ENCODE peak calls at places on chromosomes 6 and 20, in four cellular contexts. R is kidney epithelial cell, G is breast epithelium, S is PC-3. B is an unnamed sample.

GRCh38 chr6:8589941-8590676 is 154.8 kb upstream of the SLC35B3 start:
- DNase-seq in R (no peak), G (no peak), S (peak), B (no peak)

GRCh38 chr6:1486387-1486786 is 97.0 kb downstream of the FOXF2 start:
- DNase-seq in R (no peak), G (no peak), S (no peak), B (no peak)

GRCh38 chr6:170167657-170168159 is 123.2 kb downstream of the DLL1 start:
- DNase-seq in R (no peak), G (no peak), S (no peak), B (peak)

GRCh38 chr6:4446982-4447381 is 311.6 kb upstream of the ECI2 start:
- DNase-seq in R (no peak), G (no peak), S (peak), B (no peak)

GRCh38 chr20:32983459-32984112 is 20.6 kb downstream of the SUN5 start:
- DNase-seq in R (no peak), G (no peak), S (no peak), B (no peak)

GRCh38 chr20:48816282-48816860 is 11.4 kb downstream of the PREX1 start:
- DNase-seq in R (no peak), G (no peak), S (no peak), B (no peak)

GRCh38 chr6:3421763-3422456 is 34.9 kb downstream of the SLC22A23 start:
- DNase-seq in R (no peak), G (no peak), S (peak), B (no peak)

GRCh38 chr6:121309768-121310473 is 24.4 kb downstream of the TBC1D32 start:
- DNase-seq in R (no peak), G (no peak), S (no peak), B (no peak)

GRCh38 chr6:14542670-14543366 is 425.2 kb downstream of the CD83 start:
- DNase-seq in R (peak), G (no peak), S (peak), B (no peak)

GRCh38 chr6:161161889-161162624 is 111.8 kb downstream of the AGPAT4 start:
- DNase-seq in R (no peak), G (no peak), S (no peak), B (no peak)

GRCh38 chr6:63502165-63502564 is 70.1 kb upstream of the LOC128125822 start:
- DNase-seq in R (no peak), G (no peak), S (peak), B (no peak)

GRCh38 chr6:105824732-105825131 is 261.4 kb upstream of the PRDM1 start:
- DNase-seq in R (no peak), G (no peak), S (peak), B (no peak)

GRCh38 chr6:153104220-153104619 is 26.9 kb downstream of the RGS17 start:
- DNase-seq in R (no peak), G (no peak), S (no peak), B (no peak)

GRCh38 chr20:13173201-13173600 is 47.9 kb upstream of the ISM1 start:
- DNase-seq in R (no peak), G (no peak), S (peak), B (no peak)

GRCh38 chr20:64121586-64121985 is 14.2 kb upstream of the NPBWR2 start:
- DNase-seq in R (no peak), G (no peak), S (no peak), B (peak)

GRCh38 chr6:355809-356208 is 35.7 kb upstream of the IRF4 start:
- DNase-seq in R (no peak), G (peak), S (no peak), B (no peak)

GRCh38 chr6:152204584-152204983 is 397.1 kb downstream of the ESR1 start:
- DNase-seq in R (no peak), G (no peak), S (peak), B (no peak)

GRCh38 chr20:4502756-4503155 is 219.0 kb upstream of the PRND start:
- DNase-seq in R (no peak), G (no peak), S (peak), B (no peak)

GRCh38 chr6:20259316-20260049 is 47.2 kb upstream of the MBOAT1 start:
- DNase-seq in R (no peak), G (no peak), S (no peak), B (no peak)

GRCh38 chr6:122200441-122200840 is 199.0 kb upstream of the HSF2 start:
- DNase-seq in R (no peak), G (no peak), S (no peak), B (no peak)

GRCh38 chr6:116450769-116451740 is 10.1 kb upstream of the CALHM6 start:
- DNase-seq in R (no peak), G (no peak), S (no peak), B (no peak)

GRCh38 chr6:159035891-159036290 is 8.9 kb downstream of the TAGAP start:
- DNase-seq in R (no peak), G (no peak), S (no peak), B (no peak)

GRCh38 chr6:37994238-37994637 is 174.7 kb downstream of the ZFAND3 start:
- DNase-seq in R (no peak), G (no peak), S (peak), B (no peak)

GRCh38 chr6:142907544-142907943 is 37.4 kb downstream of the HIVEP2 start:
- DNase-seq in R (no peak), G (no peak), S (no peak), B (no peak)

GRCh38 chr20:50371878-50372769 is 138.1 kb upstream of the PTPN1 start:
- DNase-seq in R (no peak), G (no peak), S (no peak), B (no peak)

GRCh38 chr6:3719462-3720308 is 31.8 kb downstream of the PXDC1 start:
- DNase-seq in R (no peak), G (no peak), S (no peak), B (no peak)

GRCh38 chr6:3380344-3381232 is 76.3 kb downstream of the SLC22A23 start:
- DNase-seq in R (no peak), G (peak), S (peak), B (no peak)

DNA sequence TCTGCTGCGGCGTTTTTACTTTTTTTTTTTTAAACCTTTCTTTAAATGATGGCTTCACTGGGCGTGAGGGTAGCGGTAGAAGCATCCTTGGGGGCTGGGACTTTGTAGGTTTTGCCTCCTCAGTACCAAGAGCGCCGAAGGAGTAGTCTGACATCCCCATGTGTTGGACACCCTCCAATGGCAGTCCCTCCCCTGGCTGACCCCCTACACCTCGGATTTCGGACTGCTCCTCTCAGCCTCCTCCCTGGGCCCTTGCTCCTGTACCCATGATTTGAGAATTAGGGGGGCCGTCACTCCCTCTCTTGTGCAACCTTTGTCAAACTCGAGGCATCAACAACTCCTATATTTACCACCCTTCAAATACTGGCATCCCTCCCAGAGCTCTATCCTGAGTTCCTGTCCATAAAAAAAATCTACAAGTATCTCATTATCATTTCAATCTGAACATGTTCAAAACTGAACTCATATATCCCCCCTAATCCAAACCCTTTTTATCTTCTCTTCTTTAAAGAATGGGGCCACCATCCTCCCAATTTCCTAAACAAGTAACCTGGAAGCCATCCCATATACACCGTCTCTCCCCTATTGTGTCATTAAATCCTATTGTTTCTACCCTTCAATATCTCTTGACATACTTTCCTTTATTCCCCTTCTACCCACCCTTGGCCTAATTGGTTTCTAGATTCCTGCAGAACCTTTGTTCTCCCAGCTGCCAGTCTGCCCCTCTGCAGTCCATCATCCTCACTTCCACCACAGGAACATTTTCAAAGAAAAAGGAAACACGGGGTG is 1.2 kb upstream of the ARFGEF3 start:
- DNase-seq in R (no peak), G (no peak), S (no peak), B (no peak)
- TF ChIP-seq CTCF in R (no peak), G (no peak), S (no peak), B (no peak)

GRCh38 chr20:20396794-20397193 is 28.9 kb downstream of the INSM1 start:
- DNase-seq in R (no peak), G (no peak), S (no peak), B (no peak)

GRCh38 chr20:20404546-20405092 is 36.7 kb downstream of the INSM1 start:
- DNase-seq in R (no peak), G (no peak), S (no peak), B (no peak)

GRCh38 chr20:20395856-20396600 is 28.1 kb downstream of the INSM1 start:
- DNase-seq in R (no peak), G (no peak), S (no peak), B (no peak)

GRCh38 chr20:20395087-20395486 is 27.2 kb downstream of the INSM1 start:
- DNase-seq in R (no peak), G (no peak), S (no peak), B (no peak)

DNA sequence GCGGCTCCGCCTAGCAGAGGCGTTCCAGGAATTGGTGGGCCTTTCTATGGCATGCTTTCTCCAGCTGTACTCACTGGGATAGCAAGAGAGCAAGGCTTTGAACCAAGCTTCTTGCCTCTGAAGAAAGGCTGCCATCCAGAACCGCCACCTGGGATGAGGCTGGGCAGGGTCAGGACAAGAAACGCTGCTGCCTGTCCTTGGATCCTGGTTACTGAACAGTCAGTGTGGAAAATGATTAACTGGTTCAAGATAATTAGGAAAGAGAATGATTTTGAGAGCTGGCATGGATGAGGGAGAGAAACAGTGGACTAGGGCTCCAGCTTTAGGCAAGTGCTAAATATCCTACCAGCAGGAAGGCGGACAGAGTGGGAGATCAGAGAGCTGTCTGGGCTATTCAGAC is 31.8 kb downstream of the INSM1 start:
- DNase-seq in R (no peak), G (no peak), S (no peak), B (no peak)
- H3K4me3 ChIP-seq in R (no peak), G (no peak), S (no peak), B (no peak)

DNA sequence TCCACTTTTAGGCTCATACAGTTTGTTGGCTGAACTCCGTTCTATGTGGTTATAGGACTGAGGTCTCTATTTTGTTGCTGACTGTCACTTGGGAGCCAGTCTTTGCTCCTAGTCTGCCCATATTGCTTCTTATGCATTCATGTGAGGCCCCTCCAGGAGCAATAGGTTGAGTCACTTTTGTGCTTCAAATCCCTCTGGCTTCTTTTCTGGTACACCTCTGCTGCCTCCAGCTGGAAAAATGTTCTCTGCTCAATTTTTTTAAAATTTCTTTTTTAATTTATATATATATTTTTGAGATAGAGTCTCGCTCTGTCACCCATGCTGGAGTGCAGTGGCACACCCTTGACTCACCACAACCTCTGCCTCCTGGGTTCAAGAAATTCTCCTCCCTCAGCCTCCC is 42.7 kb upstream of the NOX3 start:
- DNase-seq in R (no peak), G (no peak), S (no peak), B (no peak)
- TF ChIP-seq CTCF in R (no peak), G (no peak), S (no peak), B (no peak)

DNA sequence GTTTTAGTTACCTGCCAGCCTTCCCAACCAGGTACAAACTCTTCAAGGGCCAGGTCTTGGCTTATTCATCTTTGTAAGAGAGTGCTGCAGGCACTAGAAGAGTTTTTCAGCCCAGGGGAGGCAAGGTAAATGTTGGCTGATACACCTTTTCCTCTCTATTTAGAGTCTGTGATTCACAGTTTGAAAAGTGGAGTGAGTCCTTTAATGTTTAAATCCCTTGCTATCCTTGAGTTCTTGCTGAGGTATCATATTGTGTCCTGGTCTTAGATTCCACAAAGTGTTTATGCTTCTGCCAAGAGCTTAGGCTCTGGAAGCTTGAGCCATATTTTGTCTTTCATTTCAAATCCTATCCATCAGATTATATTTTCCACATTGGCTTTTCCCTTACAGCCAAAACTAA is 52.8 kb upstream of the CITED2 start:
- DNase-seq in R (no peak), G (no peak), S (no peak), B (no peak)
- H3K4me3 ChIP-seq in R (no peak), G (no peak), S (no peak), B (no peak)

GRCh38 chr6:33813246-33813904 is 9.6 kb upstream of the MLN start:
- DNase-seq in R (no peak), G (no peak), S (no peak), B (no peak)

GRCh38 chr6:33814663-33814985 is 10.8 kb upstream of the MLN start:
- DNase-seq in R (no peak), G (no peak), S (no peak), B (no peak)

GRCh38 chr6:33813960-33814662 is 10.3 kb upstream of the MLN start:
- DNase-seq in R (no peak), G (no peak), S (no peak), B (no peak)

GRCh38 chr6:33809619-33810018 is 5.8 kb upstream of the MLN start:
- DNase-seq in R (no peak), G (no peak), S (no peak), B (no peak)

DNA sequence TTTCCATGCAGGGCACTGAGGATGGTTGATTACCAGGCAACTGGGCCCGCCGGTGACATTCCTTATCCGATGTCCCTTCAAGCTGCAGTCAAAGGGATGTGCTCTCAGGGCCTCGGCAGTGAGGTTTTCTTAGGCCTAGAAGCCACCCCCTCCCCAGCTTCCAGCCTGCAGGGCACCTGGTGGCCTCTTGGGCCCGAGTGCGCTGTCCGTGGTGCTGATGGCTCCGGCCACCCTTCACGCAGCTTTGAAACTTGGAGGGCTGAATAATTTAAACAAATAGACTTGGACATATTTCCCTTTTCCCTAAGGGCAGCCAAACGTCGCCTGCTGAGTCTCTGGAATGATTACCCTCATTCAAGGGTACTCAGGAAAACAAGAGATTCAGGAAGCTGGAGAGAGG is 8.9 kb upstream of the MLN start:
- DNase-seq in R (peak), G (no peak), S (peak), B (peak)
- TF ChIP-seq CTCF in R (peak), G (peak), S (no peak), B (no peak)

GRCh38 chr20:52975024-52975732 is 3.0 kb downstream of the TSHZ2 start:
- DNase-seq in R (no peak), G (no peak), S (peak), B (no peak)
- H3K4me3 ChIP-seq in R (no peak), G (peak), S (no peak), B (no peak)

GRCh38 chr6:120058410-120058809 is 708.8 kb upstream of the MAN1A1 start:
- DNase-seq in R (no peak), G (no peak), S (no peak), B (no peak)

GRCh38 chr6:120056085-120056484 is 706.5 kb upstream of the MAN1A1 start:
- DNase-seq in R (no peak), G (no peak), S (peak), B (no peak)

GRCh38 chr6:120055071-120055470 is 705.5 kb upstream of the MAN1A1 start:
- DNase-seq in R (no peak), G (no peak), S (no peak), B (no peak)
- TF ChIP-seq CTCF in R (no peak), G (no peak), S (no peak), B (no peak)

B was measured in upper lobe of left lung.